ENCODE peak calls at places on chromosomes 7 and 10, in five cellular contexts. G, L, F, V and A are unnamed samples.

GRCh38 chr7:157710396-157710795 is 373.6 kb downstream of the DNAJB6 start:
- DNase-seq in V (no peak), L (no peak), G (no peak), F (no peak), A (no peak)

GRCh38 chr10:6061056-6061455 is 1.1 kb downstream of the IL2RA start:
- DNase-seq in G (no peak), L (no peak), V (no peak), F (no peak), A (no peak)

GRCh38 chr10:75474106-75474505 is 42.7 kb downstream of the LRMDA start:
- DNase-seq in G (no peak), V (no peak), L (no peak), F (no peak), A (no peak)

GRCh38 chr7:12583922-12584321 is 13.4 kb downstream of the SCIN start:
- DNase-seq in G (no peak), L (no peak), V (no peak), F (no peak), A (no peak)

GRCh38 chr7:4210821-4211220 is 471.3 kb upstream of the FOXK1 start:
- DNase-seq in G (no peak), V (no peak), F (no peak), L (no peak), A (no peak)

GRCh38 chr7:32163911-32164310 is 93.7 kb upstream of the PDE1C start:
- DNase-seq in V (no peak), L (no peak), F (peak; percentile 65), G (no peak), A (no peak)

GRCh38 chr10:64523065-64523759 is 1002.0 kb downstream of the REEP3 start:
- DNase-seq in L (no peak), G (no peak), F (no peak), V (no peak), A (no peak)

GRCh38 chr10:106401161-106401560 is 763.3 kb downstream of the SORCS1 start:
- DNase-seq in L (no peak), F (peak; percentile 40), V (no peak), G (no peak), A (no peak)

GRCh38 chr10:15427836-15428414 is 56.8 kb upstream of the FAM171A1 start:
- DNase-seq in V (no peak), G (no peak), F (peak; percentile 54), L (no peak), A (no peak)

GRCh38 chr10:102225646-102226541 is at the start of gene ELOVL3:
- DNase-seq in F (peak; percentile 91), L (peak; percentile 73), V (peak; percentile 98), G (peak; percentile 77), A (peak; percentile 96)

GRCh38 chr10:120253131-120253530 is 203.9 kb upstream of the PLPP4 start:
- DNase-seq in G (no peak), V (no peak), F (no peak), L (no peak), A (no peak)

GRCh38 chr7:100804681-100805431 is 22.5 kb downstream of the EPHB4 start:
- DNase-seq in F (no peak), L (no peak), G (no peak), V (no peak), A (no peak)

GRCh38 chr7:129779602-129780256 is 168.2 kb downstream of the NRF1 start:
- DNase-seq in G (no peak), L (no peak), V (no peak), F (no peak), A (peak; percentile 31)

GRCh38 chr7:28714452-28715120 is 243.5 kb downstream of the TRIL start:
- DNase-seq in F (no peak), G (no peak), L (no peak), V (no peak), A (no peak)

GRCh38 chr7:20831976-20832375 is 45.3 kb upstream of the SP8 start:
- DNase-seq in L (peak; percentile 31), V (no peak), F (no peak), G (no peak), A (no peak)

GRCh38 chr10:29648983-29649268 is 14.2 kb upstream of the SVIL start:
- DNase-seq in V (no peak), F (peak; percentile 68), L (no peak), G (no peak), A (no peak)

GRCh38 chr10:84176351-84176750 is 2.8 kb downstream of the GPR15LG start:
- DNase-seq in G (no peak), V (peak; percentile 5), F (no peak), L (no peak), A (no peak)

GRCh38 chr7:77734590-77735421 is 38.5 kb downstream of the RSBN1L start:
- DNase-seq in G (no peak), F (no peak), V (no peak), L (no peak), A (no peak)

GRCh38 chr7:157699357-157700013 is 362.7 kb downstream of the DNAJB6 start:
- DNase-seq in V (no peak), G (no peak), L (peak; percentile 33), F (no peak), A (no peak)

GRCh38 chr10:89419548-89419947 is 5.2 kb downstream of the IFIT5 start:
- DNase-seq in L (no peak), F (peak; percentile 31), V (no peak), G (no peak), A (no peak)